ENCODE peak calls at places on chromosomes 6 and 20, in ten cellular contexts. C is left ventricle myocardium superior, F is COR-L47, T is breast epithelium, K is HT1080, D is HFFc6, V is astrocyte of the spinal cord, H is iPS-NIHi11, Q is EH, R is occipital lobe. E is an unnamed sample.

GRCh38 chr20:47304287-47304686 is 52.2 kb downstream of the ZMYND8 start:
- DNase-seq in H (no peak), C (no peak), D (peak; percentile 39), R (no peak), Q (peak; percentile 63), T (no peak), K (no peak), V (peak; percentile 34), F (peak; percentile 50), E (no peak)

GRCh38 chr6:157266274-157267101 is 56.8 kb downstream of the TMEM242 start:
- DNase-seq in H (no peak), Q (no peak), K (no peak), R (no peak), D (no peak), C (no peak), T (no peak), V (no peak), F (no peak), E (no peak)

GRCh38 chr6:35008858-35009257 is 119.8 kb downstream of the ANKS1A start:
- DNase-seq in K (no peak), C (no peak), V (no peak), T (no peak), D (no peak), F (no peak), H (no peak), R (no peak), Q (no peak), E (no peak)

GRCh38 chr6:132084811-132085509 is 133.8 kb upstream of the CCN2 start:
- DNase-seq in T (no peak), C (no peak), Q (peak; percentile 99), R (no peak), D (peak; percentile 98), K (peak; percentile 86), V (peak; percentile 97), H (no peak), F (no peak), E (no peak)

GRCh38 chr6:56036911-56037310 is 161.5 kb upstream of the BMP5 start:
- DNase-seq in F (no peak), H (no peak), V (no peak), K (no peak), T (no peak), R (no peak), D (no peak), C (no peak), Q (no peak), E (no peak)

GRCh38 chr6:129501401-129502051 is 208.5 kb downstream of the ARHGAP18 start:
- DNase-seq in R (peak; percentile 26), D (peak; percentile 97), H (peak; percentile 29), C (peak; percentile 54), T (peak; percentile 81), V (peak; percentile 100), F (no peak), Q (peak; percentile 92), K (peak; percentile 94), E (no peak)

GRCh38 chr6:16429669-16430068 is 191.3 kb downstream of the GMPR start:
- DNase-seq in F (no peak), K (no peak), D (no peak), T (no peak), C (no peak), V (no peak), Q (no peak), H (no peak), R (no peak), E (no peak)

GRCh38 chr20:50704971-50705370 is 13.6 kb upstream of the RIPOR3 start:
- DNase-seq in R (no peak), Q (peak; percentile 38), K (peak; percentile 10), T (no peak), H (no peak), D (peak; percentile 29), F (no peak), V (no peak), C (no peak), E (no peak)

GRCh38 chr6:33144373-33144772 is 47.9 kb downstream of the COL11A2 start:
- DNase-seq in V (no peak), D (no peak), F (no peak), C (no peak), R (no peak), T (no peak), Q (peak; percentile 23), K (no peak), H (no peak), E (no peak)

GRCh38 chr6:140275725-140276124 is 901.3 kb upstream of the CITED2 start:
- DNase-seq in F (no peak), V (no peak), Q (no peak), T (no peak), C (no peak), H (no peak), D (no peak), K (no peak), R (no peak), E (no peak)

GRCh38 chr6:4673861-4674260 is 102.3 kb upstream of the CDYL start:
- DNase-seq in T (no peak), R (no peak), D (no peak), Q (no peak), C (no peak), K (no peak), V (no peak), H (no peak), F (no peak), E (peak; percentile 8)

GRCh38 chr6:20978176-20978614 is 443.9 kb downstream of the CDKAL1 start:
- DNase-seq in R (no peak), D (peak; percentile 44), F (no peak), V (peak; percentile 43), T (no peak), C (no peak), K (no peak), H (no peak), Q (peak; percentile 52), E (no peak)

GRCh38 chr6:51959744-51960383 is 127.5 kb downstream of the PKHD1 start:
- DNase-seq in T (peak; percentile 60), Q (peak; percentile 59), V (peak; percentile 63), K (peak; percentile 45), D (peak; percentile 55), H (peak; percentile 74), F (peak; percentile 59), C (peak; percentile 56), R (peak; percentile 12), E (peak; percentile 73)

GRCh38 chr20:21393142-21393541 is 4.2 kb downstream of the NKX2-4 start:
- DNase-seq in R (no peak), V (no peak), H (no peak), C (no peak), D (no peak), Q (no peak), K (no peak), T (no peak), F (no peak), E (no peak)

GRCh38 chr20:47354710-47355488 is 1.6 kb downstream of the ZMYND8 start:
- DNase-seq in D (no peak), H (no peak), T (no peak), K (no peak), F (no peak), Q (peak; percentile 41), V (peak; percentile 41), R (no peak), C (no peak), E (no peak)

GRCh38 chr6:24340998-24341934 is 16.6 kb downstream of the DCDC2 start:
- DNase-seq in Q (no peak), D (no peak), K (no peak), H (no peak), V (no peak), F (no peak), T (no peak), R (no peak), C (no peak), E (no peak)

GRCh38 chr20:23606652-23607049 is 934 bp upstream of the CST9 start:
- DNase-seq in K (peak; percentile 67), V (peak; percentile 71), R (peak; percentile 39), C (peak; percentile 86), Q (peak; percentile 80), H (peak; percentile 94), T (peak; percentile 68), F (peak; percentile 73), D (peak; percentile 71), E (peak; percentile 73)

GRCh38 chr6:111685506-111685905 is 79.8 kb upstream of the TRAF3IP2 start:
- DNase-seq in T (no peak), R (no peak), F (no peak), V (no peak), D (no peak), C (no peak), H (no peak), K (no peak), Q (no peak), E (no peak)

GRCh38 chr20:24160563-24161355 is 172.2 kb upstream of the GGTLC1 start:
- DNase-seq in H (peak; percentile 66), V (peak; percentile 74), K (peak; percentile 34), R (peak; percentile 26), F (peak; percentile 8), Q (peak; percentile 47), C (peak; percentile 62), D (peak; percentile 59), T (no peak), E (peak; percentile 60)

GRCh38 chr20:11057624-11058023 is 383.8 kb upstream of the JAG1 start:
- DNase-seq in R (no peak), T (no peak), V (no peak), K (no peak), C (no peak), D (no peak), Q (peak; percentile 55), F (no peak), H (no peak), E (no peak)

GRCh38 chr20:36408219-36408618 is 102.1 kb downstream of the DLGAP4 start:
- DNase-seq in F (peak; percentile 89), V (no peak), C (no peak), K (peak; percentile 57), D (no peak), Q (peak; percentile 30), H (peak; percentile 52), T (no peak), R (no peak), E (no peak)

GRCh38 chr6:130577178-130577919 is 211.5 kb downstream of the TMEM200A start:
- DNase-seq in K (no peak), T (no peak), Q (no peak), R (no peak), H (no peak), V (no peak), C (no peak), F (no peak), D (no peak), E (no peak)